ENCODE peak calls at places on chromosome 16, in six cellular contexts. Q is body of pancreas, E is GM23248, Z is testis, N is gastrocnemius medialis, C is aorta. B is an unnamed sample.

GRCh38 chr16:2968368-2968737 is 795 bp upstream of the PAQR4 start:
- DNase-seq in Q (no peak), E (peak; percentile 27), Z (no peak), N (no peak), C (peak; percentile 53), B (no peak)

GRCh38 chr16:23207485-23207884 is 24.9 kb downstream of the SCNN1G start:
- DNase-seq in Q (no peak), E (no peak), Z (no peak), N (no peak), C (no peak), B (no peak)

GRCh38 chr16:66240088-66240487 is 126.4 kb upstream of the CDH5 start:
- DNase-seq in Q (no peak), E (no peak), Z (no peak), N (no peak), C (no peak), B (no peak)

GRCh38 chr16:67155305-67156145 is 4.2 kb downstream of the TRADD start:
- DNase-seq in Q (peak; percentile 78), E (peak; percentile 90), Z (peak; percentile 80), N (peak; percentile 75), C (peak; percentile 77), B (peak; percentile 76)

GRCh38 chr16:46620265-46621005 is 744 bp downstream of the SHCBP1 start:
- DNase-seq in Q (no peak), E (peak; percentile 63), Z (no peak), N (no peak), C (no peak), B (no peak)

GRCh38 chr16:75943705-75944514 is 217.6 kb upstream of the CPHXL start:
- DNase-seq in Q (no peak), E (no peak), Z (no peak), N (no peak), C (no peak), B (no peak)

GRCh38 chr16:2035431-2036199 is 8.9 kb downstream of the NHERF2 start:
- DNase-seq in Q (peak; percentile 65), E (peak; percentile 88), Z (peak; percentile 62), N (no peak), C (peak; percentile 90), B (peak; percentile 80)

GRCh38 chr16:73047536-73048291 is at the start of gene ZFHX3:
- DNase-seq in Q (peak; percentile 87), E (peak; percentile 83), Z (peak; percentile 59), N (peak; percentile 90), C (peak; percentile 85), B (peak; percentile 70)

GRCh38 chr16:47920709-47921108 is 235.1 kb downstream of the ABCC12 start:
- DNase-seq in Q (no peak), E (no peak), Z (no peak), N (no peak), C (no peak), B (no peak)

GRCh38 chr16:88463411-88463810 is 10.3 kb downstream of the ZFPM1 start:
- DNase-seq in Q (no peak), E (no peak), Z (no peak), N (no peak), C (no peak), B (no peak)
- H3K36me3 ChIP-seq in Q (no peaks in the 10 kb centered on the region), E (no peaks in the 10 kb centered on the region), Z (no peaks in the 10 kb centered on the region), N (no peaks in the 10 kb centered on the region), C (no peaks in the 10 kb centered on the region), B (no peaks in the 10 kb centered on the region)

DNA sequence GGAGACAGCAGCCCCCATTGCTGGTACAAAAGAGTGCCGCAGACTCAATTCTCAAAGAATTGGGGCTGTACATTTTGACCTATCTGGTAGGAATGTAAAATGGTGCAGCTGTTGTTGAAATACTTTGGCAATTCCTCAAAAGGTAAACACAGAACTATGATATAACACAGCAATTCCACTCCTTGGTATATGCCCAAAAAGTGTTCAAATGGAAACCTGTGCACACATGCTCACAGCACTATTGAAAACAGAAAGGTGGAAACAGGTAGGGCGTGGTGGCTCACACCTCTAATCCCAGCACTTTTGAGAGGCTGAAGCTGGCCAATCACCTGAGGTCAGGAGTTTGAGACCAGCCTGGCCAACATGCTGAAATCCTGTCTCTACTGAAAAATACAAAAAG is 34.7 kb downstream of the ANKRD11 start:
- DNase-seq in Q (no peak), E (no peak), Z (no peak), N (no peak), C (no peak), B (no peak)
- H3K4me1 ChIP-seq in Q (peaks cover 51% of the 10 kb centered on the region), E (peaks cover 18% of the 10 kb centered on the region), Z (peaks cover 19% of the 10 kb centered on the region), N (peaks cover 53% of the 10 kb centered on the region), C (no peaks in the 10 kb centered on the region), B (peaks cover 38% of the 10 kb centered on the region)

GRCh38 chr16:71852146-71852545 is 6.4 kb downstream of the ATXN1L start:
- DNase-seq in Q (no peak), E (no peak), Z (no peak), N (no peak), C (no peak), B (no peak)

GRCh38 chr16:71852561-71852960 is 6.8 kb downstream of the ATXN1L start:
- DNase-seq in Q (no peak), E (no peak), Z (no peak), N (no peak), C (no peak), B (no peak)

GRCh38 chr16:71851726-71852125 is 6.0 kb downstream of the ATXN1L start:
- DNase-seq in Q (no peak), E (no peak), Z (no peak), N (no peak), C (no peak), B (no peak)

GRCh38 chr16:71854369-71854948 is 8.7 kb downstream of the ATXN1L start:
- DNase-seq in Q (no peak), E (no peak), Z (no peak), N (no peak), C (no peak), B (no peak)

DNA sequence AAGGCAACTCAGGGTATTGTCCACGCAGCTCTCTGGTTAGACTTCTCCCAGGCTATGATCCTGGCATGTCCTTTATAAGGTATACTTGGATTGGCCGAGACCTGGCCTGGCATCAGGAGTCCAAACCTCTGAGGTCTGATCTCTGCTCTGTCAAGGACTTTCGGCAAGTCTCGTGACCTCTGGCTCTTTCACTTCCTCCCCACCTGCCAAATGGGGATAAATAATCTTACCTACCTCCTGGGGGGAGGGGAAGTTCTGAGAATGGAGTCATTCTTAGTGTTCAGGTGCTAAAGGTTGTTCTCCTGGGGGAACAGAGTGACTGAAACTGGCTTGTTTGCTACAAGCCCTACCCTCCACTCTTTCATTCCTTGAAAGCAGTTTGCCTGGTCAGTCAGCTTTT is 7.6 kb downstream of the ATXN1L start:
- DNase-seq in Q (peak; percentile 30), E (no peak), Z (no peak), N (no peak), C (no peak), B (no peak)
- H3K4me3 ChIP-seq in Q (no peak overlapping the region), E (no peak overlapping the region), Z (no peak overlapping the region), N (no peak overlapping the region), C (no peak overlapping the region), B (no peak overlapping the region)

GRCh38 chr16:71758293-71758760 is 33.8 kb upstream of the PHLPP2 start:
- DNase-seq in Q (no peak), E (no peak), Z (no peak), N (no peak), C (no peak), B (no peak)

GRCh38 chr16:71754108-71754507 is 29.6 kb upstream of the PHLPP2 start:
- DNase-seq in Q (no peak), E (no peak), Z (no peak), N (no peak), C (no peak), B (no peak)

DNA sequence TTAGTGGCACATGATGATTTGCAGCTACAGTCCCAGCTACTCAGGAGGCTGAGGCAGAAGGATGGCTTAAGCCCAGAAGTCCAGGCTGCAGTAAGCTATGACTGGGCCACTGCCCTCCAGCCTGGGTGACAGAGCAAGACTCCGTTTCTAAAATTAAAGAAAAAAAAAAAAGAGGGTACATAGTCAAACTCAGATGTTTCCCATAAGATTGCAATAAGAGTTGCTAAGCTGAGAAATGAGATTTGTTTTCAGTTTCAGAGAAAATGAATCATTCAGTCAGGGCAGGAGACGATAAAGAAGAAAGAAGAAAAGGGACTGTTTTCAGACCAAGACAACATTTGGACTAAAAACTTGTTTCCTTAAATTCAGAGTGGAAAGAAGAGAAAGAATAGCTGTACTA is 30.2 kb upstream of the PHLPP2 start:
- DNase-seq in Q (no peak), E (no peak), Z (no peak), N (no peak), C (no peak), B (no peak)
- H3K36me3 ChIP-seq in Q (peaks cover 32% of the 10 kb centered on the region), E (peaks cover 77% of the 10 kb centered on the region), Z (no peaks in the 10 kb centered on the region), N (peaks cover 3% of the 10 kb centered on the region), C (peaks cover 4% of the 10 kb centered on the region), B (peaks cover 48% of the 10 kb centered on the region)

DNA sequence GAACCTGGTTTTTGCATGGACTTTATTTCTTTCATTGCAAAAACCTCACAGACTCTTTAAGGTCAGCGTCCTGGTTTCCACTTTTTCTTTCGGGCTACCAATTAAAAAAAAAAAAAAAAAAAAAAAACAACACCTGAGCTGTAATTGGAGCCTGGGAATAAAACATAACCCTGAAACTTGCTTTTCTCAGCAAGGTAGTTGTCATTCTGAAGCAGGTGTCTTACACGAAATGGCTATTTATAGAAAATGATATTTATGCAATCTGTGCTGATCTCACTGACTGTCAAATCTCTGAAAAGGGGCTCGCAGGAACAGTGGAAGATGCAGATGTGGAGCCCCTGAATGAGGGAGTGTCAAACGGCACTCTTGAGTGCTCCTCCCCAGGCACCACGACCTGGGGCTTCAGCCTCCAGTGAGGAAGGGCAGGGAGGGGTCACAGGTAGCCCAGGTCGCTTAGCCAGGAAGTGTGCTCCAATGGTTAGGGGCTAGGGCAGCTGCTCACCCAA is 10.4 kb upstream of the COTL1 start:
- DNase-seq in Q (no peak), E (no peak), Z (no peak), N (no peak), C (no peak), B (no peak)
- H3K4me1 ChIP-seq in Q (no peaks in the 10 kb centered on the region), E (no peaks in the 10 kb centered on the region), Z (peaks cover 9% of the 10 kb centered on the region), N (no peaks in the 10 kb centered on the region), C (no peaks in the 10 kb centered on the region), B (peaks cover 1% of the 10 kb centered on the region)

DNA sequence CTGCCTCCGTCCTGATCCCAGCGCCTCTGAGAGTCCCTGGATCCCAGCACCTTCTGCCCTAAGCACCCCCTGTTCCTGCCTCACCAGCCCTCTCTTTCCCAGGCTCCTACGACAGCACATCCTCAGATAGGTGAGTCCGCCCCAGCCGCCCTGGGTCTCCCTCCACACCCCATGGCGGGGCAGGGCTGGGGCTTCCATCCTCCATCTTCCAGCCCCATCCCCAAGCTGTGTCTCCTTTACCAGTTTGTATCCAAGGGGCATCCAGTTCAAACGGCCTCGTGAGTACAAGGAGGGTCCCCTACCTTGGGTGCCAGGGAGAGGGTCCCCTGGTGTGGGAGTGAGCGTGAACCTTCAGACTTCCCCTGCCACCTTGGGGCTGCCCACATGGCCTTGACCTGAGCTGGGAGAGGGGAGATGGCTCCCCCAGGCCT is 774 bp downstream of the LAT start:
- DNase-seq in Q (no peak), E (no peak), Z (no peak), N (no peak), C (no peak), B (no peak)
- H3K4me3 ChIP-seq in Q (no peak overlapping the region), E (no peak overlapping the region), Z (no peak overlapping the region), N (no peak overlapping the region), C (no peak overlapping the region), B (no peak overlapping the region)

GRCh38 chr16:49693445-49693844 is 162.5 kb downstream of the ZNF423 start:
- DNase-seq in Q (no peak), E (no peak), Z (no peak), N (no peak), C (no peak), B (no peak)
- H3K36me3 ChIP-seq in Q (no peaks in the 10 kb centered on the region), E (no peaks in the 10 kb centered on the region), Z (no peaks in the 10 kb centered on the region), N (no peaks in the 10 kb centered on the region), C (no peaks in the 10 kb centered on the region), B (no peaks in the 10 kb centered on the region)